ENCODE peak calls at places on chromosomes 3 and 15, in ten cellular contexts. I, U, L, V, Z, N, R, J, K and B are unnamed samples. For H3K4me1, the result is how much of the 10 kb centered on the place peaks cover.

GRCh38 chr3:55629432-55629831 is 142.3 kb upstream of the WNT5A start:
- DNase-seq in I (no peak), U (no peak), L (peak), V (no peak), Z (no peak), N (peak), R (no peak), J (no peak), K (peak), B (no peak)

GRCh38 chr15:77031376-77032050 is 36.6 kb downstream of the PSTPIP1 start:
- DNase-seq in I (peak), U (peak), L (no peak), V (no peak), Z (no peak), N (no peak), R (no peak), J (peak), K (no peak), B (peak)

GRCh38 chr15:85335193-85335939 is 45.0 kb upstream of the AKAP13 start:
- DNase-seq in I (no peak), U (no peak), L (no peak), V (no peak), Z (no peak), N (peak), R (no peak), J (peak), K (no peak), B (no peak)

GRCh38 chr3:151439652-151440125 is 21.2 kb downstream of the IGSF10 start:
- DNase-seq in I (no peak), U (peak), L (peak), V (peak), Z (peak), N (peak), R (peak), J (no peak), K (no peak), B (peak)

GRCh38 chr15:90064931-90065681 is 37.2 kb downstream of the IDH2 start:
- DNase-seq in I (no peak), U (no peak), L (no peak), V (no peak), Z (no peak), N (no peak), R (no peak), J (peak), K (peak), B (no peak)

GRCh38 chr3:183949690-183950089 is 65.0 kb upstream of the PARL start:
- DNase-seq in I (no peak), U (no peak), L (no peak), V (no peak), Z (no peak), N (no peak), R (no peak), J (no peak), K (no peak), B (no peak)

GRCh38 chr3:158091526-158091925 is 14.7 kb downstream of the SHOX2 start:
- DNase-seq in I (no peak), U (peak), L (no peak), V (no peak), Z (no peak), N (no peak), R (no peak), J (no peak), K (no peak), B (no peak)

GRCh38 chr15:100346866-100347512 is 5.2 kb upstream of the ADAMTS17 start:
- DNase-seq in I (no peak), U (no peak), L (no peak), V (no peak), Z (no peak), N (no peak), R (no peak), J (no peak), K (no peak), B (no peak)

GRCh38 chr3:38468811-38469210 is 15.1 kb downstream of the ACVR2B start:
- DNase-seq in I (no peak), U (no peak), L (no peak), V (no peak), Z (no peak), N (no peak), R (no peak), J (no peak), K (no peak), B (no peak)

GRCh38 chr3:46293991-46294833 is 52.0 kb downstream of the CCR3 start:
- DNase-seq in I (no peak), U (no peak), L (no peak), V (no peak), Z (no peak), N (no peak), R (no peak), J (no peak), K (no peak), B (no peak)

GRCh38 chr3:86867990-86868389 is 123.0 kb downstream of the VGLL3 start:
- DNase-seq in I (no peak), U (peak), L (peak), V (no peak), Z (no peak), N (no peak), R (no peak), J (no peak), K (no peak), B (no peak)

GRCh38 chr3:4718179-4718736 is 225.1 kb downstream of the ITPR1 start:
- DNase-seq in I (no peak), U (no peak), L (no peak), V (no peak), Z (no peak), N (no peak), R (no peak), J (no peak), K (no peak), B (no peak)

GRCh38 chr3:101725192-101725889 is 927 bp downstream of the CEP97 start:
- DNase-seq in I (peak), U (peak), L (peak), V (peak), Z (no peak), N (peak), R (peak), J (peak), K (peak), B (peak)

GRCh38 chr15:72532991-72533601 is 59.0 kb downstream of the ARIH1 start:
- DNase-seq in I (no peak), U (no peak), L (no peak), V (no peak), Z (no peak), N (no peak), R (no peak), J (peak), K (no peak), B (no peak)

GRCh38 chr3:156788846-156789245 is 37.3 kb upstream of the LEKR1 start:
- DNase-seq in I (no peak), U (peak), L (peak), V (no peak), Z (peak), N (no peak), R (no peak), J (no peak), K (no peak), B (no peak)

GRCh38 chr15:79432345-79433311 is 492 bp downstream of the MINAR1 start:
- DNase-seq in I (no peak), U (peak), L (no peak), V (no peak), Z (peak), N (peak), R (no peak), J (peak), K (no peak), B (no peak)

GRCh38 chr3:108475220-108475782 is 35.1 kb downstream of the MYH15 start:
- DNase-seq in I (no peak), U (no peak), L (no peak), V (no peak), Z (no peak), N (no peak), R (no peak), J (no peak), K (no peak), B (no peak)

GRCh38 chr3:34132069-34132677 is 333.7 kb downstream of the PDCD6IP start:
- DNase-seq in I (no peak), U (no peak), L (no peak), V (no peak), Z (no peak), N (no peak), R (no peak), J (no peak), K (no peak), B (no peak)

GRCh38 chr3:138332472-138333073 is 2.9 kb upstream of the NME9 start:
- DNase-seq in I (no peak), U (peak), L (peak), V (peak), Z (no peak), N (peak), R (no peak), J (peak), K (no peak), B (no peak)

GRCh38 chr3:157238527-157238926 is 78.6 kb upstream of the CCNL1 start:
- DNase-seq in I (no peak), U (no peak), L (peak), V (no peak), Z (no peak), N (no peak), R (no peak), J (no peak), K (no peak), B (no peak)

GRCh38 chr3:196684548-196685407 is 27.3 kb downstream of the CEP19 start:
- DNase-seq in I (peak), U (peak), L (peak), V (peak), Z (peak), N (peak), R (peak), J (peak), K (no peak), B (peak)

GRCh38 chr3:179865876-179866505 is 170.7 kb downstream of the PEX5L start:
- DNase-seq in I (no peak), U (no peak), L (no peak), V (no peak), Z (no peak), N (no peak), R (no peak), J (no peak), K (no peak), B (no peak)

GRCh38 chr3:36710606-36711005 is 53.7 kb downstream of the DCLK3 start:
- DNase-seq in I (no peak), U (no peak), L (no peak), V (no peak), Z (no peak), N (no peak), R (no peak), J (no peak), K (no peak), B (no peak)

GRCh38 chr3:193780810-193781472 is 187.9 kb downstream of the OPA1 start:
- DNase-seq in I (no peak), U (peak), L (peak), V (peak), Z (peak), N (peak), R (peak), J (peak), K (peak), B (peak)

GRCh38 chr15:48717458-48717857 is 71.9 kb upstream of the FBN1 start:
- DNase-seq in I (no peak), U (peak), L (no peak), V (no peak), Z (no peak), N (no peak), R (no peak), J (no peak), K (no peak), B (no peak)

GRCh38 chr15:25795061-25795460 is 68.1 kb downstream of the ATP10A start:
- DNase-seq in I (no peak), U (no peak), L (no peak), V (peak), Z (no peak), N (no peak), R (no peak), J (no peak), K (no peak), B (no peak)

GRCh38 chr15:58432421-58432820 is 630 bp downstream of the LIPC start:
- DNase-seq in I (no peak), U (peak), L (peak), V (no peak), Z (no peak), N (no peak), R (no peak), J (no peak), K (no peak), B (no peak)

DNA sequence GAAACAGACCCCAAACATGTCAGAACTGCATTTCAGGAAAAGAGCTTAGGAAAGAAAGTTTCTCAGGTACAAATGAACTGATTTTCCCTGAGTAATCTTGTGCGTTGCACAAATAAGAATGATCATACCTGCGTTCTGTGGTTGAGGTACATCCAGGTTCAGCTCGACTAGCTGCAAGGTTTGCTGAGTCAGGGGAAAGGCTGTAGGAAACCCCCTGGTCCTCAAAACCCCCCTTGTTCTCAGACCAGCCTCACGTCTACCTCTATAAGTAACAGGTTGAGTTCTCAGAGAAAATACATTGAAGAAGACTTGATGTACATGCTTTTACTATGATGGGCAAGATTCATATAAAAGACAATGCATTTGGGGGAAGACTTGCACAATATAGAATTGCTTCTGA is 137.7 kb upstream of the ICE2 start:
- DNase-seq in I (no peak), U (no peak), L (no peak), V (no peak), Z (no peak), N (no peak), R (no peak), J (no peak), K (no peak), B (no peak)
- H3K27ac ChIP-seq in I (no peak), U (no peak), L (no peak), V (no peak), Z (no peak), N (no peak), R (no peak), J (no peak), K (no peak), B (no peak)

GRCh38 chr3:52177701-52178042 is 20.3 kb upstream of the ALAS1 start:
- DNase-seq in I (no peak), U (no peak), L (no peak), V (no peak), Z (no peak), N (no peak), R (no peak), J (no peak), K (no peak), B (peak)
- H3K4me1 ChIP-seq in I (under half), U (under half), L (under half), V (under half), Z (under half), N (under half), R (under half), J (under half), K (under half), B (under half)

GRCh38 chr3:11146771-11147363 is 7.4 kb upstream of the HRH1 start:
- DNase-seq in I (no peak), U (no peak), L (no peak), V (no peak), Z (no peak), N (peak), R (no peak), J (no peak), K (no peak), B (peak)
- H3K27ac ChIP-seq in I (no peak), U (peak), L (peak), V (no peak), Z (peak), N (peak), R (no peak), J (no peak), K (no peak), B (peak)

GRCh38 chr15:64843996-64844395 is 2.3 kb downstream of the PLEKHO2 start:
- DNase-seq in I (no peak), U (no peak), L (no peak), V (no peak), Z (no peak), N (no peak), R (no peak), J (peak), K (no peak), B (no peak)

GRCh38 chr15:64846246-64846645 is 4.5 kb downstream of the PLEKHO2 start:
- DNase-seq in I (no peak), U (no peak), L (no peak), V (no peak), Z (no peak), N (no peak), R (no peak), J (no peak), K (no peak), B (no peak)

GRCh38 chr15:64844576-64845140 is 2.9 kb downstream of the PLEKHO2 start:
- DNase-seq in I (peak), U (peak), L (no peak), V (no peak), Z (no peak), N (no peak), R (no peak), J (peak), K (no peak), B (no peak)

GRCh38 chr15:64845826-64846225 is 4.1 kb downstream of the PLEKHO2 start:
- DNase-seq in I (no peak), U (no peak), L (no peak), V (no peak), Z (no peak), N (no peak), R (no peak), J (peak), K (no peak), B (no peak)

DNA sequence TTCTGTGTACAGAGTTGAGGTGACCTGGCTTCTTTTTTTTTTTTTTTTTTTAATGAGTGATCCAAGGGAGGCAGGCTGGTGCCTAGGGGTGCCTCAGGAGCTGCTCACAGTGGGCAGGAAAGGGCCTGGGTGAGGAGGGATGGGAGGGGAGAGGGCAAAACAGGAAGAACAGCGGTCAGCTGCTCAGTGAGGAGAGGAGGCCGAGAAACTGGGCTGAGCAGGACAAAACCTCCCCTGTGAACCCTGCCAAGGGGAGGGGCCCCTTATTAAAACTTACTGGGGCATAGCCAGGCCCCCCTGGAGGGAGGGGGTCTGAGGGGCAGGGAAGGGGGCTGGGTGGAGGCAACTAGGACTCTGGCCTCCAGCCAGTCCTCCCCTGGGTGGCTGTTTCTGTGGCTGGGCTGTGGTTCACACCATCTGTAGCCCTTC is 3.5 kb downstream of the PLEKHO2 start:
- DNase-seq in I (no peak), U (peak), L (peak), V (no peak), Z (no peak), N (no peak), R (no peak), J (no peak), K (peak), B (no peak)
- H3K4me1 ChIP-seq in I (half or more), U (under half), L (under half), V (under half), Z (under half), N (under half), R (under half), J (under half), K (under half), B (under half)

GRCh38 chr15:40038267-40038653 is 721 bp downstream of the SRP14 start:
- DNase-seq in I (no peak), U (peak), L (peak), V (no peak), Z (no peak), N (no peak), R (no peak), J (no peak), K (no peak), B (no peak)

GRCh38 chr15:40040770-40041169 is 1.8 kb upstream of the SRP14 start:
- DNase-seq in I (no peak), U (no peak), L (no peak), V (no peak), Z (no peak), N (no peak), R (no peak), J (no peak), K (no peak), B (no peak)

GRCh38 chr15:40042791-40043320 is 3.9 kb upstream of the SRP14 start:
- DNase-seq in I (no peak), U (no peak), L (no peak), V (no peak), Z (no peak), N (no peak), R (no peak), J (no peak), K (no peak), B (no peak)

GRCh38 chr15:40040293-40040635 is 1.3 kb upstream of the SRP14 start:
- DNase-seq in I (no peak), U (no peak), L (no peak), V (no peak), Z (no peak), N (no peak), R (no peak), J (no peak), K (no peak), B (no peak)

GRCh38 chr15:40038654-40039543 is at the start of gene SRP14:
- DNase-seq in I (peak), U (peak), L (peak), V (peak), Z (peak), N (peak), R (peak), J (peak), K (peak), B (peak)
- H3K27ac ChIP-seq in I (peak), U (peak), L (peak), V (peak), Z (peak), N (peak), R (peak), J (peak), K (peak), B (peak)

GRCh38 chr15:67163180-67163579 is 91.3 kb downstream of the AAGAB start:
- DNase-seq in I (no peak), U (no peak), L (no peak), V (no peak), Z (no peak), N (no peak), R (no peak), J (no peak), K (no peak), B (no peak)

GRCh38 chr15:67164811-67165652 is 89.4 kb downstream of the AAGAB start:
- DNase-seq in I (no peak), U (no peak), L (peak), V (no peak), Z (no peak), N (no peak), R (no peak), J (peak), K (peak), B (no peak)

GRCh38 chr15:67161412-67161811 is 93.0 kb downstream of the AAGAB start:
- DNase-seq in I (no peak), U (no peak), L (no peak), V (no peak), Z (no peak), N (no peak), R (no peak), J (no peak), K (no peak), B (no peak)

GRCh38 chr15:67164401-67164791 is 90.1 kb downstream of the AAGAB start:
- DNase-seq in I (no peak), U (no peak), L (peak), V (no peak), Z (no peak), N (no peak), R (no peak), J (no peak), K (peak), B (no peak)

GRCh38 chr15:67161881-67162280 is 92.6 kb downstream of the AAGAB start:
- DNase-seq in I (no peak), U (no peak), L (no peak), V (no peak), Z (no peak), N (no peak), R (no peak), J (no peak), K (no peak), B (no peak)
- H3K4me1 ChIP-seq in I (under half), U (under half), L (under half), V (under half), Z (under half), N (under half), R (under half), J (under half), K (under half), B (under half)